ENCODE peak calls at places on chromosomes 4 and X, in six cellular contexts. N is HepG2, Z is H1, B is K562, C is GM12891, J is GM12878. V is an unnamed sample.

GRCh38 chr4:153257151-153257620 is 52.9 kb downstream of the TRIM2 start:
- DNase-seq in N (no peak), Z (no peak), B (no peak), C (no peak), J (no peak), V (peak)

GRCh38 chr4:160194716-160195115 is 1091.8 kb downstream of the RAPGEF2 start:
- DNase-seq in N (no peak), Z (no peak), B (no peak), C (no peak), J (no peak), V (no peak)

GRCh38 chr4:54103190-54103574 is 3.2 kb downstream of the GSX2 start:
- DNase-seq in N (no peak), Z (no peak), B (no peak), C (no peak), J (no peak), V (no peak)

GRCh38 chrX:83260288-83260687 is 247.8 kb upstream of the POU3F4 start:
- DNase-seq in N (no peak), Z (no peak), B (no peak), C (no peak), J (no peak), V (no peak)

GRCh38 chr4:147842573-147842972 is 110.7 kb downstream of the ARHGAP10 start:
- DNase-seq in N (no peak), Z (no peak), B (peak), C (no peak), J (no peak), V (no peak)

GRCh38 chrX:140661657-140662056 is 47.9 kb upstream of the LINC00632 start:
- DNase-seq in N (no peak), Z (no peak), B (no peak), C (no peak), J (no peak), V (no peak)

GRCh38 chr4:104263100-104263499 is 231.6 kb downstream of the CXXC4 start:
- DNase-seq in N (no peak), Z (no peak), B (no peak), C (no peak), J (no peak), V (no peak)

GRCh38 chrX:151974336-151975227 is at the start of gene GABRE:
- DNase-seq in N (no peak), Z (no peak), B (peak), C (no peak), J (no peak), V (no peak)

GRCh38 chr4:125388653-125389052 is 73.9 kb downstream of the FAT4 start:
- DNase-seq in N (no peak), Z (no peak), B (no peak), C (no peak), J (no peak), V (no peak)

GRCh38 chr4:164876680-164877324 is at the start of gene APELA:
- DNase-seq in N (peak), Z (no peak), B (no peak), C (no peak), J (peak), V (peak)

GRCh38 chrX:68490644-68491043 is 8.2 kb upstream of the YIPF6 start:
- DNase-seq in N (peak), Z (no peak), B (peak), C (no peak), J (no peak), V (no peak)

GRCh38 chr4:52195882-52196281 is 144.8 kb downstream of the SPATA18 start:
- DNase-seq in N (no peak), Z (no peak), B (no peak), C (no peak), J (no peak), V (no peak)

GRCh38 chrX:40171513-40172168 is 73.9 kb upstream of the BCOR start:
- DNase-seq in N (no peak), Z (no peak), B (peak), C (no peak), J (no peak), V (no peak)

DNA sequence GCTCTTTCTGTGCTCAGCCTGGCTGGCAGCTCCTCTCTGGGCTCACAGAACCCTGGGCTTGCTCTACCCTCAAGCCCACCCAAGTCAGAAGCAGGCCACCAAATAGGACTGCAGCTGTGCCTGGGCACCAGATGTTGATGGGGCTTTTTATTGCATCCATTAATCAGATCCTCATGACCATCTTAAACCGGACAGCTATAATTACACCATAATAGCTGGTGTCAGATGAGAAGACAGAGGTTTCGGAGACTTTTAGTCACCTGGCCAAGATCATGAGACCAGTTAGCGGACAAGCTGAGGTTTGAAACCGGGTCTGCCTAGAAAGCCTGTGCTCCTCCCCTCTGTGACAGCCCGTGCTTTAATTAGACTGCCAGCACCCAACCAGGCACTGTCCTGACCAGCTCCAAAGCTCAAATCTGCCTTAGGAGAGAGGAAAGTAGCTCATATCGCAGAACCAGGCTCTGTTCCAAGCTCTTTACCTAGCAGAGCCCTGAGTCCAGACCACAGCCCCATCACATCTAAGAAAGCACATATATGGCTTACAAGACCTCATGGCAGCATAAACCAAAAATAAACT is 88.9 kb downstream of the JAKMIP1 start:
- DNase-seq in N (no peak), Z (no peak), B (no peak), C (no peak), J (no peak), V (no peak)
- TF ChIP-seq POLR2A in N (no peak), Z (no peak), B (no peak), C (no peak), J (no peak), V (no peak)

DNA sequence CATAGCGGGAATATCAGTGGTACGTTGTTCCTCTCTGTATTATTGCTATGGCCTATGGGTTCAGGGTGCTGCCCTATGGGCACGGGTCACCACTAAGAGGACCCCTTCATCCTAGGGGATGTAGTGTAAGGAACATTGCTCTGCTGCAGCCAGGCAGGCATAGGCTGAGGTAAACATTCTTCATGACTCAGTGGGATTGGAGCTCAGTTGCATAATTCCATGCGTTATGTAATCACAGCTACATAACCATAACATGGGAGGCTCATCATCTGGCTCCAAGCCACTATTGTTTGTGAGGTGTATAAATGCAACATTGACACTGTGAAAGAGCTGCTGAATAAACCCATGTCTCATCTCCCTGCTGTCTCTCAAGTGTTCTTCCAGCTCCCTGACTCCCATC is 375.2 kb downstream of the MAGEE1 start:
- DNase-seq in N (no peak), Z (no peak), B (no peak), C (no peak), J (no peak), V (no peak)
- TF ChIP-seq TAF1 in N (no peak), Z (no peak), B (no peak), C (no peak), J (no peak), V (no peak)

GRCh38 chr4:86730310-86730709 is 118.9 kb downstream of the SLC10A6 start:
- DNase-seq in N (peak), Z (peak), B (no peak), C (no peak), J (no peak), V (no peak)
- TF ChIP-seq POLR2A in N (no peak), Z (no peak), B (no peak), C (no peak), J (no peak), V (no peak)

DNA sequence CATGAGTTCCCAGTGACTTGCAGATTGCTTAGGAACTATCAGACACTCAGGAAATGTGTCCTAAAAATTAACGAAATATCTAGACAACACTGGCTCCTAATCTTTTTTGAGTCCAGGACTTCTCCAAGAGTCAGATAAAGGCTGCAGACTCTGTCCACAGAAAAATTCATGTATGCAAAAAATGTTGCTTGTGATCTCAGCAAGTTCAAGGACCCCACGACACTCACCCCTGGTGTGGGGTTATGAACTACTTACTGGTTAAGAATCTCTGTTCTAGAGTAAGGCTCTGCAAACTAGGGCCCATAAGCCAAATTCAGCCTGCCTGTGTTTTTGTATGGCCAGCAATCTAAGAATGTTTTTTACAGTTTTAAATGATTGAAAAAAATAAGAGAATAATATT is 93.2 kb downstream of the MBNL3 start:
- DNase-seq in N (no peak), Z (no peak), B (no peak), C (no peak), J (no peak), V (no peak)
- TF ChIP-seq TAF1 in N (no peak), Z (no peak), B (no peak), C (no peak), J (no peak), V (no peak)

GRCh38 chr4:150150545-150151156 is 72.4 kb downstream of the DCLK2 start:
- DNase-seq in N (no peak), Z (no peak), B (no peak), C (no peak), J (no peak), V (no peak)

GRCh38 chr4:150145090-150145949 is 67.1 kb downstream of the DCLK2 start:
- DNase-seq in N (no peak), Z (no peak), B (no peak), C (no peak), J (no peak), V (no peak)

GRCh38 chr4:150149381-150149780 is 71.1 kb downstream of the DCLK2 start:
- DNase-seq in N (no peak), Z (no peak), B (no peak), C (no peak), J (no peak), V (no peak)

GRCh38 chr4:150142831-150143230 is 64.6 kb downstream of the DCLK2 start:
- DNase-seq in N (no peak), Z (no peak), B (no peak), C (no peak), J (no peak), V (no peak)

GRCh38 chr4:150145950-150146340 is 67.7 kb downstream of the DCLK2 start:
- DNase-seq in N (no peak), Z (no peak), B (no peak), C (no peak), J (no peak), V (no peak)
- TF ChIP-seq POLR2A in N (no peak), Z (no peak), B (no peak), C (no peak), J (no peak), V (no peak)

DNA sequence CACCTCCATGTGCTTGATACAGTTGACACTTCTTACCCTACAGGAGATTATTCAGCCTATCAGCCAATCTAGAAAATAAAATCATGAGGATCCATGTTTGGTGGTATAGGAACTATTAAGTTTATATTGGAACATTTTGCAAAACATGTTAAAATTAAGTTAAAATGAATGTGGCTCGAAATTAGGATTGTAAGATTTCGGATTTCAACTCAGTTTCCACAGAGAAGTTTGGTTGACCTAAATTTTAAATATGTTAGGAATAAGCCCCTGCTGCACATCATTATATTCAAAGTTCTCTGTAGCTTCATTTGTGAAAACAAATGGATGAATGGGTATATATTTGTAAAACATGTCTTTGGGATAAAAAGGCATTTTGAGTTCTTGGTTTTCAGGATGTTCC is at the start of gene RAB40A:
- DNase-seq in N (no peak), Z (no peak), B (no peak), C (no peak), J (no peak), V (no peak)
- TF ChIP-seq TAF1 in N (no peak), Z (no peak), B (no peak), C (no peak), J (no peak), V (no peak)

V was measured in GM12892.